ENCODE peak calls at places on chromosome 16, in seven cellular contexts. J, C, R, T, F, L and Z are unnamed samples.

GRCh38 chr16:31199430-31200041 is 3.0 kb downstream of the PYCARD start:
- DNase-seq in C (no peak), J (no peak), T (no peak), F (no peak), L (no peak), R (no peak), Z (no peak)

GRCh38 chr16:10622036-10622921 is 41.9 kb upstream of the EMP2 start:
- DNase-seq in F (no peak), C (no peak), J (no peak), L (peak), R (no peak), T (no peak), Z (no peak)

GRCh38 chr16:85662976-85663830 is 25.6 kb downstream of the GINS2 start:
- DNase-seq in R (no peak), C (no peak), T (no peak), J (no peak), F (no peak), L (no peak), Z (no peak)

GRCh38 chr16:68287276-68288251 is 23.2 kb downstream of the SLC7A6OS start:
- DNase-seq in R (peak), T (peak), L (peak), C (no peak), F (peak), J (no peak), Z (peak)

GRCh38 chr16:86579268-86580062 is 1.1 kb downstream of the FOXL1 start:
- DNase-seq in R (no peak), C (no peak), F (no peak), J (no peak), T (peak), L (no peak), Z (no peak)

GRCh38 chr16:68643847-68644246 is 1.3 kb upstream of the CDH3 start:
- DNase-seq in T (no peak), F (no peak), J (no peak), L (no peak), R (no peak), C (no peak), Z (no peak)

GRCh38 chr16:84215531-84215930 is 24.3 kb downstream of the KCNG4 start:
- DNase-seq in F (no peak), C (no peak), L (no peak), T (no peak), J (no peak), R (no peak), Z (no peak)

GRCh38 chr16:14418795-14419225 is 211.2 kb downstream of the PARN start:
- DNase-seq in F (no peak), J (no peak), T (no peak), C (no peak), L (peak), R (no peak), Z (no peak)

GRCh38 chr16:21610006-21610544 is 10.7 kb downstream of the METTL9 start:
- DNase-seq in T (no peak), L (no peak), J (no peak), F (no peak), C (no peak), R (no peak), Z (no peak)

GRCh38 chr16:3175157-3176153 is 12.5 kb upstream of the OR1F1 start:
- DNase-seq in C (peak), L (no peak), F (no peak), T (peak), J (no peak), R (peak), Z (peak)

GRCh38 chr16:66515543-66516171 is 34.3 kb downstream of the TK2 start:
- DNase-seq in J (peak), F (no peak), R (peak), L (no peak), T (peak), C (peak), Z (no peak)

GRCh38 chr16:29824589-29825144 is 4.4 kb downstream of the MVP start:
- DNase-seq in L (no peak), J (no peak), C (peak), T (peak), F (no peak), R (peak), Z (peak)

GRCh38 chr16:85363427-85363826 is 249.7 kb upstream of the GSE1 start:
- DNase-seq in R (no peak), F (no peak), L (no peak), C (no peak), J (no peak), T (no peak), Z (no peak)

GRCh38 chr16:74107795-74108610 is 188.6 kb upstream of the PSMD7 start:
- DNase-seq in J (peak), F (peak), R (peak), L (no peak), C (peak), T (peak), Z (peak)

GRCh38 chr16:49055824-49056545 is 225.7 kb downstream of the CBLN1 start:
- DNase-seq in R (no peak), L (no peak), C (no peak), F (no peak), J (peak), T (no peak), Z (no peak)

GRCh38 chr16:23699100-23699499 is 13.9 kb downstream of the ERN2 start:
- DNase-seq in J (peak), T (no peak), L (no peak), F (no peak), C (peak), R (no peak), Z (no peak)